ENCODE peak calls at places on chromosomes 16 and 17, in eight cellular contexts. One of them, this sample, is unnamed.

GRCh38 chr16:52435573-52435972 is 111.4 kb downstream of the TOX3 start:
- DNase-seq in heart left ventricle: no peak
- DNase-seq in epithelial cell of proximal tubule: no peak
- DNase-seq in dermis microvascular lymphatic vessel endothelial cell: no peak
- DNase-seq in EL: no peak
- DNase-seq in body of pancreas: peak; percentile 15
- DNase-seq in lower lobe of right lung: no peak
- DNase-seq in T47D: no peak
- DNase-seq in this sample: peak; percentile 22

GRCh38 chr16:86108062-86108461 is 209.1 kb downstream of the IRF8 start:
- DNase-seq in heart left ventricle: no peak
- DNase-seq in epithelial cell of proximal tubule: no peak
- DNase-seq in dermis microvascular lymphatic vessel endothelial cell: no peak
- DNase-seq in EL: no peak
- DNase-seq in body of pancreas: no peak
- DNase-seq in lower lobe of right lung: no peak
- DNase-seq in T47D: no peak
- DNase-seq in this sample: no peak

GRCh38 chr17:50060951-50061712 is 5.2 kb downstream of the ITGA3 start:
- DNase-seq in heart left ventricle: peak; percentile 95
- DNase-seq in epithelial cell of proximal tubule: no peak
- DNase-seq in dermis microvascular lymphatic vessel endothelial cell: no peak
- DNase-seq in EL: peak; percentile 88
- DNase-seq in body of pancreas: peak; percentile 64
- DNase-seq in lower lobe of right lung: peak; percentile 91
- DNase-seq in T47D: no peak
- DNase-seq in this sample: no peak

GRCh38 chr17:49551221-49552069 is 24.2 kb upstream of the NXPH3 start:
- DNase-seq in heart left ventricle: no peak
- DNase-seq in epithelial cell of proximal tubule: no peak
- DNase-seq in dermis microvascular lymphatic vessel endothelial cell: no peak
- DNase-seq in EL: no peak
- DNase-seq in body of pancreas: no peak
- DNase-seq in lower lobe of right lung: no peak
- DNase-seq in T47D: no peak
- DNase-seq in this sample: peak; percentile 41

GRCh38 chr17:6506679-6507231 is 49.6 kb downstream of the PITPNM3 start:
- DNase-seq in heart left ventricle: no peak
- DNase-seq in epithelial cell of proximal tubule: peak; percentile 27
- DNase-seq in dermis microvascular lymphatic vessel endothelial cell: no peak
- DNase-seq in EL: peak; percentile 73
- DNase-seq in body of pancreas: no peak
- DNase-seq in lower lobe of right lung: peak; percentile 39
- DNase-seq in T47D: no peak
- DNase-seq in this sample: no peak

GRCh38 chr17:2302740-2303277 is 776 bp downstream of the SMG6 start:
- DNase-seq in heart left ventricle: no peak
- DNase-seq in epithelial cell of proximal tubule: no peak
- DNase-seq in dermis microvascular lymphatic vessel endothelial cell: peak; percentile 9
- DNase-seq in EL: no peak
- DNase-seq in body of pancreas: no peak
- DNase-seq in lower lobe of right lung: no peak
- DNase-seq in T47D: no peak
- DNase-seq in this sample: no peak

GRCh38 chr17:42132941-42133340 is 10.3 kb downstream of the HSPB9 start:
- DNase-seq in heart left ventricle: peak; percentile 65
- DNase-seq in epithelial cell of proximal tubule: peak; percentile 67
- DNase-seq in dermis microvascular lymphatic vessel endothelial cell: peak; percentile 50
- DNase-seq in EL: peak; percentile 88
- DNase-seq in body of pancreas: peak; percentile 79
- DNase-seq in lower lobe of right lung: peak; percentile 86
- DNase-seq in T47D: no peak
- DNase-seq in this sample: no peak

GRCh38 chr17:40931311-40931710 is 6.1 kb downstream of the KRT23 start:
- DNase-seq in heart left ventricle: no peak
- DNase-seq in epithelial cell of proximal tubule: no peak
- DNase-seq in dermis microvascular lymphatic vessel endothelial cell: peak; percentile 19
- DNase-seq in EL: no peak
- DNase-seq in body of pancreas: no peak
- DNase-seq in lower lobe of right lung: no peak
- DNase-seq in T47D: no peak
- DNase-seq in this sample: no peak

GRCh38 chr16:57534881-57535658 is 1.3 kb downstream of the CCDC102A start:
- DNase-seq in heart left ventricle: no peak
- DNase-seq in epithelial cell of proximal tubule: no peak
- DNase-seq in dermis microvascular lymphatic vessel endothelial cell: no peak
- DNase-seq in EL: no peak
- DNase-seq in body of pancreas: peak; percentile 4
- DNase-seq in lower lobe of right lung: peak; percentile 47
- DNase-seq in T47D: no peak
- DNase-seq in this sample: no peak

GRCh38 chr17:14135906-14136590 is 66.7 kb downstream of the COX10 start:
- DNase-seq in heart left ventricle: no peak
- DNase-seq in epithelial cell of proximal tubule: no peak
- DNase-seq in dermis microvascular lymphatic vessel endothelial cell: no peak
- DNase-seq in EL: no peak
- DNase-seq in body of pancreas: no peak
- DNase-seq in lower lobe of right lung: no peak
- DNase-seq in T47D: no peak
- DNase-seq in this sample: no peak

GRCh38 chr17:46138470-46138869 is 54.8 kb downstream of the KANSL1 start:
- DNase-seq in heart left ventricle: no peak
- DNase-seq in epithelial cell of proximal tubule: no peak
- DNase-seq in dermis microvascular lymphatic vessel endothelial cell: no peak
- DNase-seq in EL: no peak
- DNase-seq in body of pancreas: no peak
- DNase-seq in lower lobe of right lung: no peak
- DNase-seq in T47D: no peak
- DNase-seq in this sample: no peak

GRCh38 chr16:64133396-64133795 is 988.5 kb downstream of the CDH11 start:
- DNase-seq in heart left ventricle: no peak
- DNase-seq in epithelial cell of proximal tubule: no peak
- DNase-seq in dermis microvascular lymphatic vessel endothelial cell: no peak
- DNase-seq in EL: no peak
- DNase-seq in body of pancreas: no peak
- DNase-seq in lower lobe of right lung: no peak
- DNase-seq in T47D: no peak
- DNase-seq in this sample: no peak

GRCh38 chr17:15431766-15432165 is 35.7 kb downstream of the CDRT4 start:
- DNase-seq in heart left ventricle: no peak
- DNase-seq in epithelial cell of proximal tubule: no peak
- DNase-seq in dermis microvascular lymphatic vessel endothelial cell: no peak
- DNase-seq in EL: no peak
- DNase-seq in body of pancreas: no peak
- DNase-seq in lower lobe of right lung: no peak
- DNase-seq in T47D: no peak
- DNase-seq in this sample: no peak

GRCh38 chr17:65985571-65985970 is 206.4 kb downstream of the CEP112 start:
- DNase-seq in heart left ventricle: no peak
- DNase-seq in epithelial cell of proximal tubule: no peak
- DNase-seq in dermis microvascular lymphatic vessel endothelial cell: no peak
- DNase-seq in EL: no peak
- DNase-seq in body of pancreas: no peak
- DNase-seq in lower lobe of right lung: no peak
- DNase-seq in T47D: no peak
- DNase-seq in this sample: no peak

GRCh38 chr17:5418858-5419355 is 555 bp downstream of the NUP88 start:
- DNase-seq in heart left ventricle: no peak
- DNase-seq in epithelial cell of proximal tubule: peak; percentile 79
- DNase-seq in dermis microvascular lymphatic vessel endothelial cell: peak; percentile 94
- DNase-seq in EL: peak; percentile 34
- DNase-seq in body of pancreas: peak; percentile 69
- DNase-seq in lower lobe of right lung: peak; percentile 48
- DNase-seq in T47D: no peak
- DNase-seq in this sample: no peak

GRCh38 chr16:50267151-50267631 is 840 bp downstream of the ADCY7 start:
- DNase-seq in heart left ventricle: peak; percentile 22
- DNase-seq in epithelial cell of proximal tubule: no peak
- DNase-seq in dermis microvascular lymphatic vessel endothelial cell: no peak
- DNase-seq in EL: no peak
- DNase-seq in body of pancreas: no peak
- DNase-seq in lower lobe of right lung: peak; percentile 37
- DNase-seq in T47D: no peak
- DNase-seq in this sample: no peak

GRCh38 chr16:67016143-67016542 is 12.8 kb upstream of the CBFB start:
- DNase-seq in heart left ventricle: no peak
- DNase-seq in epithelial cell of proximal tubule: no peak
- DNase-seq in dermis microvascular lymphatic vessel endothelial cell: no peak
- DNase-seq in EL: no peak
- DNase-seq in body of pancreas: no peak
- DNase-seq in lower lobe of right lung: no peak
- DNase-seq in T47D: no peak
- DNase-seq in this sample: no peak

GRCh38 chr17:39632153-39632941 is 4.6 kb upstream of the STARD3 start:
- DNase-seq in heart left ventricle: no peak
- DNase-seq in epithelial cell of proximal tubule: no peak
- DNase-seq in dermis microvascular lymphatic vessel endothelial cell: no peak
- DNase-seq in EL: no peak
- DNase-seq in body of pancreas: peak; percentile 84
- DNase-seq in lower lobe of right lung: no peak
- DNase-seq in T47D: no peak
- DNase-seq in this sample: no peak

GRCh38 chr16:48498761-48499600 is 111.0 kb downstream of the N4BP1 start:
- DNase-seq in heart left ventricle: no peak
- DNase-seq in epithelial cell of proximal tubule: no peak
- DNase-seq in dermis microvascular lymphatic vessel endothelial cell: peak; percentile 27
- DNase-seq in EL: peak; percentile 56
- DNase-seq in body of pancreas: peak; percentile 61
- DNase-seq in lower lobe of right lung: no peak
- DNase-seq in T47D: no peak
- DNase-seq in this sample: no peak

GRCh38 chr17:19937522-19937921 is 40.1 kb downstream of the AKAP10 start:
- DNase-seq in heart left ventricle: no peak
- DNase-seq in epithelial cell of proximal tubule: no peak
- DNase-seq in dermis microvascular lymphatic vessel endothelial cell: no peak
- DNase-seq in EL: no peak
- DNase-seq in body of pancreas: no peak
- DNase-seq in lower lobe of right lung: no peak
- DNase-seq in T47D: no peak
- DNase-seq in this sample: no peak

GRCh38 chr16:64648282-64648681 is 473.6 kb downstream of the CDH11 start:
- DNase-seq in heart left ventricle: no peak
- DNase-seq in epithelial cell of proximal tubule: no peak
- DNase-seq in dermis microvascular lymphatic vessel endothelial cell: no peak
- DNase-seq in EL: no peak
- DNase-seq in body of pancreas: no peak
- DNase-seq in lower lobe of right lung: no peak
- DNase-seq in T47D: no peak
- DNase-seq in this sample: no peak